ENCODE peak calls at places on chromosomes 13 and 19, in seven cellular contexts. C is activated CD8-positive, alpha-beta memory T cell treated with anti-CD3 and anti-CD28 coated beads for 4 hours; I is stomach; B is AML-193; Z is fibroblast of the conjunctiva; D is activated CD4-positive, alpha-beta T cell treated with anti-CD3 and anti-CD28 coated beads for 24 hours; W is C1 segment of cervical spinal cord. O is an unnamed sample.

GRCh38 chr13:97239306-97239705 is 17.2 kb downstream of the MBNL2 start:
- DNase-seq in C (no peak), I (no peak), W (no peak), D (no peak), Z (no peak), B (no peak), O (no peak)

GRCh38 chr19:45446295-45446694 is 21.5 kb upstream of the FOSB start:
- DNase-seq in W (no peak), Z (no peak), D (no peak), B (no peak), I (no peak), C (no peak), O (peak; percentile 47)

GRCh38 chr13:72555601-72556000 is 171.8 kb downstream of the MZT1 start:
- DNase-seq in B (no peak), D (no peak), I (no peak), Z (no peak), W (no peak), C (no peak), O (no peak)

GRCh38 chr19:2546128-2547032 is 70.5 kb downstream of the GADD45B start:
- DNase-seq in Z (no peak), D (no peak), B (no peak), I (peak; percentile 64), W (peak; percentile 90), C (no peak), O (peak; percentile 72)

GRCh38 chr13:59263531-59263930 is 900.2 kb downstream of the DIAPH3 start:
- DNase-seq in I (no peak), W (no peak), B (no peak), C (no peak), D (no peak), Z (no peak), O (no peak)

GRCh38 chr19:47013041-47013517 is 6.6 kb upstream of the NPAS1 start:
- DNase-seq in C (peak; percentile 31), W (peak; percentile 52), I (peak; percentile 85), D (peak; percentile 48), Z (peak; percentile 33), B (peak; percentile 57), O (peak; percentile 91)

GRCh38 chr19:14450168-14450874 is 17.2 kb downstream of the PKN1 start:
- DNase-seq in C (no peak), W (no peak), Z (no peak), I (no peak), D (peak; percentile 55), B (no peak), O (peak; percentile 52)

GRCh38 chr19:17881701-17882100 is 10.0 kb downstream of the SLC5A5 start:
- DNase-seq in C (no peak), W (no peak), Z (no peak), I (no peak), B (no peak), D (no peak), O (no peak)

GRCh38 chr19:5719274-5719960 is 529 bp downstream of the LONP1 start:
- DNase-seq in W (no peak), I (no peak), B (peak; percentile 40), Z (no peak), D (no peak), C (no peak), O (no peak)

GRCh38 chr19:32642771-32643170 is 32.2 kb downstream of the ANKRD27 start:
- DNase-seq in Z (no peak), D (peak; percentile 22), B (no peak), W (no peak), I (no peak), C (peak; percentile 30), O (no peak)

GRCh38 chr13:32125221-32125621 is 93.6 kb downstream of the FRY start:
- DNase-seq in D (no peak), I (no peak), Z (peak; percentile 61), W (no peak), C (no peak), B (peak; percentile 96), O (no peak)

GRCh38 chr19:4505570-4506448 is 12.5 kb downstream of the PLIN4 start:
- DNase-seq in I (no peak), Z (no peak), C (no peak), D (no peak), W (no peak), B (no peak), O (no peak)

GRCh38 chr19:15282311-15282705 is 50.0 kb downstream of the BRD4 start:
- DNase-seq in Z (no peak), D (no peak), C (no peak), I (no peak), W (no peak), B (no peak), O (no peak)

GRCh38 chr19:1266116-1266817 is 2.9 kb upstream of the CIRBP start:
- DNase-seq in C (peak; percentile 68), B (peak; percentile 59), I (peak; percentile 89), W (peak; percentile 59), D (peak; percentile 69), Z (no peak), O (peak; percentile 82)

GRCh38 chr19:33066543-33066942 is 1.9 kb upstream of the RHPN2 start:
- DNase-seq in C (no peak), W (no peak), B (no peak), Z (no peak), D (no peak), I (no peak), O (no peak)

GRCh38 chr13:44451109-44451508 is 77.5 kb downstream of the SERP2 start:
- DNase-seq in C (no peak), W (no peak), Z (no peak), B (no peak), I (no peak), D (no peak), O (no peak)

GRCh38 chr19:17091758-17092333 is 16.3 kb downstream of the MYO9B start:
- DNase-seq in Z (no peak), I (peak; percentile 43), W (peak; percentile 53), D (no peak), B (peak; percentile 27), C (no peak), O (no peak)

GRCh38 chr13:96898855-96899254 is 95.4 kb downstream of the OXGR1 start:
- DNase-seq in I (no peak), Z (no peak), C (no peak), D (no peak), B (no peak), W (peak; percentile 51), O (no peak)

GRCh38 chr19:21022996-21023395 is 2.5 kb downstream of the ZNF430 start:
- DNase-seq in Z (peak; percentile 70), W (no peak), I (no peak), D (no peak), B (no peak), C (no peak), O (no peak)

GRCh38 chr13:35858665-35859064 is 272.5 kb downstream of the DCLK1 start:
- DNase-seq in Z (no peak), C (no peak), I (no peak), D (no peak), W (no peak), B (no peak), O (no peak)

GRCh38 chr13:49524740-49525501 is 29.2 kb downstream of the PHF11 start:
- DNase-seq in D (no peak), C (no peak), I (no peak), Z (no peak), W (no peak), B (no peak), O (no peak)